ENCODE peak calls at places on chromosome 20, in five cellular contexts. H is fibroblast of pulmonary artery, M is fibroblast of lung, Z is NCI-H1417, G is lung. Y is an unnamed sample.
A peak's percentile ranks its signal among the peaks of the same experiment; 100 is the strongest.

GRCh38 chr20:56422131-56422823 is 10.2 kb downstream of the CASS4 start:
- DNase-seq in H (peak; percentile 80), G (no peak), Z (no peak), M (peak; percentile 73), Y (peak; percentile 84)

GRCh38 chr20:51184289-51184688 is 161.4 kb upstream of the KCNG1 start:
- DNase-seq in H (no peak), Z (no peak), G (no peak), M (peak; percentile 30), Y (no peak)

GRCh38 chr20:61699184-61700066 is 366.3 kb downstream of the TAF4 start:
- DNase-seq in G (no peak), M (no peak), H (no peak), Z (peak; percentile 51), Y (no peak)

GRCh38 chr20:60262967-60263603 is 304.9 kb downstream of the CDH26 start:
- DNase-seq in M (peak; percentile 22), Z (peak; percentile 23), G (peak; percentile 45), H (no peak), Y (no peak)

GRCh38 chr20:32731882-32732266 is 11.4 kb downstream of the COMMD7 start:
- DNase-seq in M (peak; percentile 34), H (peak; percentile 45), Z (no peak), G (no peak), Y (peak; percentile 63)

GRCh38 chr20:61556116-61556515 is 304.1 kb downstream of the CDH4 start:
- DNase-seq in G (no peak), Z (no peak), H (peak; percentile 36), M (peak; percentile 72), Y (peak; percentile 92)

GRCh38 chr20:18712877-18713276 is 100.7 kb upstream of the SCP2D1 start:
- DNase-seq in G (no peak), Z (peak; percentile 16), M (no peak), H (no peak), Y (no peak)

GRCh38 chr20:11920083-11920482 is 2.4 kb downstream of the BTBD3 start:
- DNase-seq in H (no peak), G (no peak), Z (peak; percentile 70), M (no peak), Y (no peak)

GRCh38 chr20:62452475-62453095 is 23.2 kb downstream of the GATA5 start:
- DNase-seq in G (no peak), Z (no peak), M (no peak), H (no peak), Y (no peak)

GRCh38 chr20:15327123-15327522 is 989.7 kb upstream of the FLRT3 start:
- DNase-seq in Z (no peak), M (no peak), G (no peak), H (no peak), Y (no peak)

GRCh38 chr20:48247961-48248360 is 462.7 kb upstream of the SULF2 start:
- DNase-seq in G (no peak), H (no peak), M (no peak), Z (no peak), Y (no peak)

GRCh38 chr20:40175296-40175695 is 513.7 kb downstream of the MAFB start:
- DNase-seq in M (no peak), H (no peak), G (no peak), Z (no peak), Y (no peak)

GRCh38 chr20:3194617-3195280 is 9.7 kb downstream of the DDRGK1 start:
- DNase-seq in G (no peak), Z (no peak), M (no peak), H (no peak), Y (no peak)

GRCh38 chr20:709864-710761 is 34.5 kb upstream of the SCRT2 start:
- DNase-seq in H (no peak), G (no peak), M (no peak), Z (peak; percentile 41), Y (no peak)

GRCh38 chr20:40254023-40254772 is 434.8 kb downstream of the MAFB start:
- DNase-seq in M (peak; percentile 17), Z (no peak), G (no peak), H (peak; percentile 7), Y (no peak)

GRCh38 chr20:14821251-14821650 is 483.8 kb upstream of the FLRT3 start:
- DNase-seq in M (no peak), H (no peak), G (no peak), Z (no peak), Y (no peak)

GRCh38 chr20:11919046-11919445 is 1.4 kb downstream of the BTBD3 start:
- DNase-seq in H (peak; percentile 42), G (no peak), M (peak; percentile 61), Z (peak; percentile 98), Y (no peak)

GRCh38 chr20:8301655-8302054 is 169.6 kb downstream of the PLCB1 start:
- DNase-seq in M (peak; percentile 52), Z (no peak), H (peak; percentile 22), G (no peak), Y (no peak)

GRCh38 chr20:24487648-24488047 is 18.2 kb downstream of the SYNDIG1 start:
- DNase-seq in Z (no peak), M (no peak), G (no peak), H (no peak), Y (no peak)

GRCh38 chr20:63484651-63485403 is 12.4 kb upstream of the KCNQ2 start:
- DNase-seq in H (no peak), M (no peak), G (no peak), Z (peak; percentile 60), Y (no peak)

GRCh38 chr20:32354592-32355416 is 3.3 kb upstream of the ASXL1 start:
- DNase-seq in Z (no peak), H (peak; percentile 63), G (no peak), M (peak; percentile 62), Y (peak; percentile 78)

GRCh38 chr20:62123450-62124118 is 1.3 kb downstream of the LSM14B start:
- DNase-seq in M (peak; percentile 33), H (peak; percentile 44), G (peak; percentile 39), Z (no peak), Y (no peak)

GRCh38 chr20:32982617-32983458 is 21.4 kb downstream of the SUN5 start:
- DNase-seq in M (no peak), G (no peak), H (no peak), Z (peak; percentile 18), Y (no peak)

GRCh38 chr20:5448449-5449118 is 131.8 kb upstream of the PROKR2 start:
- DNase-seq in Z (peak; percentile 87), G (peak; percentile 41), H (peak; percentile 60), M (peak; percentile 38), Y (peak; percentile 19)

GRCh38 chr20:58891076-58891685 is 38.7 kb downstream of the GNAS start:
- DNase-seq in G (peak; percentile 68), Z (peak; percentile 87), H (peak; percentile 67), M (peak; percentile 64), Y (peak; percentile 50)

Y was measured in amniotic epithelial cell.